ENCODE peak calls at places on chromosomes 16 and 17, in five cellular contexts. J is LNCaP clone FGC, S is fibroblast of villous mesenchyme, D is heart left ventricle, V is dorsolateral prefrontal cortex. M is an unnamed sample.

GRCh38 chr17:18321309-18321708 is 6.2 kb downstream of the SMCR8 start:
- DNase-seq in V (no peak), D (no peak), S (no peak), J (no peak), M (peak)

GRCh38 chr16:8660841-8661301 is 13.5 kb upstream of the ABAT start:
- DNase-seq in S (peak), V (peak), J (peak), D (peak), M (peak)

GRCh38 chr17:53032861-53033271 is 789.9 kb upstream of the KIF2B start:
- DNase-seq in V (no peak), D (no peak), S (no peak), J (peak), M (peak)

GRCh38 chr16:85994492-85995433 is 95.8 kb downstream of the IRF8 start:
- DNase-seq in D (no peak), J (no peak), S (no peak), V (no peak), M (no peak)

GRCh38 chr17:68595496-68595895 is 5.7 kb downstream of the FAM20A start:
- DNase-seq in D (peak), J (no peak), V (no peak), S (no peak), M (peak)

GRCh38 chr17:33712120-33712519 is 419.0 kb upstream of the ASIC2 start:
- DNase-seq in J (no peak), D (no peak), V (no peak), S (no peak), M (no peak)

GRCh38 chr16:85729907-85730465 is 20.9 kb downstream of the C16orf74 start:
- DNase-seq in V (no peak), S (no peak), J (no peak), D (no peak), M (no peak)

GRCh38 chr16:30786115-30786935 is 680 bp downstream of the ZNF629 start:
- DNase-seq in V (no peak), J (no peak), D (no peak), S (peak), M (peak)

GRCh38 chr17:68794636-68795503 is 160.3 kb downstream of the ABCA8 start:
- DNase-seq in V (peak), J (no peak), D (no peak), S (peak), M (peak)

GRCh38 chr16:4404967-4405696 is 11.3 kb downstream of the CORO7 start:
- DNase-seq in V (no peak), J (no peak), S (no peak), D (no peak), M (no peak)

GRCh38 chr16:89491238-89491869 is 993 bp upstream of the ANKRD11 start:
- DNase-seq in D (no peak), V (no peak), S (peak), J (no peak), M (no peak)

GRCh38 chr17:36632916-36633846 is 31.8 kb downstream of the MRM1 start:
- DNase-seq in D (no peak), V (no peak), J (no peak), S (no peak), M (no peak)

DNA sequence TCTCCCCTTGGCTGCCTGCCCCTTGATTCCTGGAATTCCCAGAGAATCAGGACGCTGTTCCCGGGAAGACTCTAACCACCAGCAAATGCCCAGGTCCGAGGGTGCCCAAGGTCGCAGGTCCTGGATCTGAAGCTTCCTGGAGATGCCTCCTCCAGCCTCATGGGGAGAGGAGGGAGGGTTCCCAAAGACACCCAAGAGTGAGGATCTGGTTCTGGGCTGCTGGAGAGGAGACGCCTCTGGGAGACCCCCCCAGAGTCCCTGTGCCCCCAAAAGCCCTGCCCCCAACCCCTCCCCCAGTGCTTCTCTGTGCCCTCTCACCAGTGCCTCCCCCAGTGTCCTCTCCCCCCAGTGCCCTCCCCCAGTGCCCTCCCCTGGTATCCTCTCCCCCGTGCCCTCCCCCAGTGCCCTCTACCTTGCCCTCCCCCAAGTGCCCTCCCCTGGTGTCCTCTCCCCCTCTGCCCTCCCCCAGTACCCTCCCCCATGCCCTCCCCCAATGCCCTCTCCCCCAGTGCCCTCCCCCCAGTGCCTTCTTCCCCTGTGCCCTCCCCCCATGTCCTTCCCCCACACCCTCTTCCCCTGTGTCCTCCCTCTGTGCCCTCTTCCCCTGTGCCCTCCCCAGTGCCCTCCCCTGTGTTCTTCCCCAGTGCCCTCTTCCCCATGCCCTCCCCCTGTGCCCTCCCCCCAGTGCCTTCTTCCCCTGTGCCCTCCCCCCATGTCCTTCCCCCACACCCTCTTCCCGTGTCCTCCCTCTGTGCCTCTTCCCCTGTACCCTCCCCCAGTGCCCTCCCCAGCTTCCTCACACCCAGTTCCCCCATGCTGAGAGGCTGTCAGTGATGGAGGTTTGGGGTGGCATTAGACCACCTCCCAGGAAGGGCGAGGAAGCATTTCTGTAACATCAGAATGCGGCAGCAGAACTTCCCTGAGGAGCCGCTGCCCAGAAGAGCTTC is 6.3 kb upstream of the SECTM1 start:
- DNase-seq in S (no peak), V (no peak), J (no peak), D (no peak), M (no peak)
- H3K4me3 ChIP-seq in S (peak), V (no peak), J (no peak), D (peak), M (peak)

GRCh38 chr17:45270828-45271418 is 9.0 kb upstream of the SPATA32 start:
- DNase-seq in V (no peak), S (no peak), J (no peak), D (no peak), M (no peak)
- TF ChIP-seq CTCF in V (peak), S (peak), J (peak), D (peak), M (peak)

GRCh38 chr16:11254913-11255736 is 879 bp downstream of the SOCS1 start:
- DNase-seq in D (peak), J (no peak), V (no peak), S (peak), M (peak)

GRCh38 chr16:11253995-11254912 is 1.8 kb downstream of the SOCS1 start:
- DNase-seq in J (no peak), V (no peak), D (no peak), S (no peak), M (no peak)

GRCh38 chr16:11251525-11252481 is 4.2 kb downstream of the SOCS1 start:
- DNase-seq in V (no peak), J (no peak), D (no peak), S (peak), M (peak)

GRCh38 chr16:11252482-11252931 is 3.5 kb downstream of the SOCS1 start:
- DNase-seq in S (no peak), J (no peak), V (no peak), D (no peak), M (no peak)

GRCh38 chr16:11253009-11253994 is 2.7 kb downstream of the SOCS1 start:
- DNase-seq in S (peak), D (no peak), J (no peak), V (no peak), M (peak)
- H3K4me3 ChIP-seq in S (peak), D (no peak), J (no peak), V (no peak), M (peak)

DNA sequence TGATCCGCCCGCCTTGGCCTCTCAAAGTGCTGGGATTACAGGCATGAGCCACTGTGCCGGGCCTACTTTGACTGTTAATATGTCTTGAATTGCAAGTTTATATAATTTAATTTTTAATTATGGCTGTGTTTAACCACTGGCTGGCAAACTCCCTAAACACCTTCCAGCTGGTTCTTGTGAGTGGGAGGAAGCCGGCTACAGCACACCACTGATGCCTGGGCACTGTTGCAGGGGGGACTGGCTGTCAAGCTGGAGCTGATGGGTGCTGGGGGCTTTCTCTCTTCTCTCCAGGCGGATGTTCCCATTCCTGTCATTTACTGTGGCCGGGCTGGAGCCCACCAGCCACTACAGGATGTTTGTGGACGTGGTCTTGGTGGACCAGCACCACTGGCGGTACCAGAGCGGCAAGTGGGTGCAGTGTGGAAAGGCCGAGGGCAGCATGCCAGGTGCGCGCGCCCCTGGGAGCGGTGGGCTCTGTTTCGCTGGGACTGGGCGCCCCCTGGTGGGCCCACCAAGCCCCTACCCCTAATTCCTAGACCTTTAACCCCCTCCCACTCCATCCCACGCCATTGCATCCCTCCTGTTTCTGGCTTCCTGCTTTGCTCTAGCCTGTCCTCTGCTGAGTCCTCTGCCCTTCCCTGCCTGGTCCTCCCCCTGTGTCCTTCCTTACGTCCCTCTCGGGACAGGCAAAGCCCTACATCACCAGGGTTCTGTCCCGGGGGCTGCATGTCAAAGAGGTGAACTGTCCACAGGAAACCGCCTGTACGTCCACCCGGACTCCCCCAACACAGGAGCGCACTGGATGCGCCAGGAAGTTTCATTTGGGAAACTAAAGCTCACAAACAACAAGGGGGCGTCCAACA is 9.5 kb downstream of the TBX21 start:
- DNase-seq in D (no peak), J (no peak), S (peak), V (no peak), M (no peak)
- TF ChIP-seq CTCF in D (peak), J (peak), S (peak), V (peak), M (peak)

DNA sequence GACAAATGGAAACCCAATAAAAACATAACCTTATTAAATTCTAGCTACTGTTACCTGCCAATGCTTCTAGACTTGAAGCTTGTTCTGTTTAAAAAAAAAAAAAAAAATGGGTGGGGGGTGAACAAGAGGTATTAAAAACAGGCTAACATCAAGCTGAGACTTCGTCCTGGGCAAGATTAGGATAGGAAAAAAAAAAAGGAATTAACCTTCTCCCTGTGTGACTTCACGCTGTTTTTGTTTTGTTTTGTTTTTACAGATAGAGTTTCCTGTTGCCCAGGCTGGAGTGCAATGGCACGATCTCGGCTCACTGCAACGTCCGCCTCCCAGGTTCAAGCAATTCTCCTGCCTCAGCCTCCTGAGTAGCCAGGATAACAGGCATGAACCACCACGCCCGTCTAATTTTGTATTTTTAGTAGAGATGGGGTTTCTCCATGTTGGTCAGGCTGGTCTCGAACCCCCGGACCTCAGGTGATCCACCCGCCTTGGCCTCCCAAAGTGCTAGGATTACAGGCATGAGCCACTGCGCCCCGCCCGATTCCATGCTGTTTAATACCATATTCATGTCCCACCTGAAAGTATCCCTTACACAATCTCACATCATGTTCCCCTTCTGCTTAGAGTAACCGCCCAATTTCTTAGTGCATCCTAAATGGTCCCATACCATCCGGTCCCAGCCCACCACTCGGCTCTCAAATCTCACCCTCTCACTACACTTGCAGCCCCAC is 2.2 kb downstream of the USP31 start:
- DNase-seq in D (no peak), J (no peak), V (no peak), S (no peak), M (no peak)
- H3K4me3 ChIP-seq in D (peak), J (no peak), V (no peak), S (no peak), M (no peak)

GRCh38 chr17:75842963-75843576 is 1.1 kb downstream of the UNC13D start:
- DNase-seq in J (no peak), D (no peak), S (no peak), V (no peak), M (no peak)

GRCh38 chr17:75839942-75840778 is 4.0 kb downstream of the UNC13D start:
- DNase-seq in V (no peak), J (no peak), S (no peak), D (no peak), M (no peak)

GRCh38 chr17:75842411-75842810 is 1.8 kb downstream of the UNC13D start:
- DNase-seq in V (no peak), J (no peak), D (no peak), S (no peak), M (no peak)

GRCh38 chr17:75838410-75838809 is 5.8 kb downstream of the UNC13D start:
- DNase-seq in D (peak), V (no peak), S (no peak), J (no peak), M (no peak)

DNA sequence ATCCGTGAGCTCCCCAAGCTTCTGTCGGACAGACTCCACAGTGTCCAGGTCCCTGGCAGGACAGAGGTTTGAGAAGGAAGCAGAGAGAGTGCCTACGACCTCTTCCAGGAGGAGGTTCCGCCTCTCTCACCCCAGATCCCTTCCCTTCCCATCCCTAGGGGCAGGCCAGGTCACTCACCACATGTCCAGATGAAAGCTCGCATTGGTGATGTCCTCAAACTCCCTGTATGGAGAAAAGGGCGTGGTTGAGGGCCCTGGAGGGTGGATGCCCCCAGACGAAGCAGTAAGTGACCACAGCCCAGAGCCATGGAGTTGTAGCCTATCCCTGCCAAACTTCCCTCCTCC is 3.5 kb downstream of the UNC13D start:
- DNase-seq in V (no peak), D (no peak), S (peak), J (no peak), M (no peak)
- TF ChIP-seq CTCF in V (no peak), D (no peak), S (no peak), J (no peak), M (no peak)

M was measured in cardiac fibroblast.